ENCODE peak calls at places on chromosomes 11 and 22, in four cellular contexts. F is cardiac muscle cell, D is spleen, Q is GM10248. V is an unnamed sample.

GRCh38 chr11:58805065-58805464 is 39.4 kb downstream of the GLYATL2 start:
- DNase-seq in F (no peak), D (no peak), Q (no peak), V (no peak)

GRCh38 chr11:114183041-114183511 is 113.1 kb upstream of the NNMT start:
- DNase-seq in F (no peak), D (peak; percentile 89), Q (no peak), V (no peak)

GRCh38 chr22:49861642-49862407 is 8.2 kb downstream of the ZBED4 start:
- DNase-seq in F (peak; percentile 29), D (peak; percentile 37), Q (no peak), V (no peak)

GRCh38 chr11:103601230-103601846 is 435.1 kb upstream of the DDI1 start:
- DNase-seq in F (peak; percentile 87), D (no peak), Q (peak; percentile 38), V (no peak)

GRCh38 chr11:5910521-5910920 is 17.5 kb downstream of the OR52E5 start:
- DNase-seq in F (no peak), D (no peak), Q (no peak), V (no peak)

GRCh38 chr11:133833101-133833898 is 12.0 kb downstream of the SPATA19 start:
- DNase-seq in F (no peak), D (peak; percentile 72), Q (no peak), V (no peak)

GRCh38 chr22:18966748-18967147 is 30.7 kb upstream of the PRODH start:
- DNase-seq in F (no peak), D (peak; percentile 70), Q (no peak), V (no peak)

GRCh38 chr11:61657566-61657965 is 22.6 kb upstream of the DAGLA start:
- DNase-seq in F (peak; percentile 15), D (no peak), Q (no peak), V (no peak)

GRCh38 chr11:72519220-72519881 is 85.0 kb upstream of the CLPB start:
- DNase-seq in F (no peak), D (no peak), Q (no peak), V (peak; percentile 15)

GRCh38 chr11:113476553-113476952 is 1.4 kb upstream of the DRD2 start:
- DNase-seq in F (no peak), D (no peak), Q (no peak), V (no peak)

GRCh38 chr22:24521791-24522245 is 26.7 kb downstream of the UPB1 start:
- DNase-seq in F (peak; percentile 69), D (no peak), Q (peak; percentile 73), V (no peak)

GRCh38 chr11:126029805-126030204 is 32.9 kb downstream of the CDON start:
- DNase-seq in F (no peak), D (no peak), Q (no peak), V (no peak)

GRCh38 chr11:19326499-19326898 is 85.8 kb upstream of the E2F8 start:
- DNase-seq in F (peak; percentile 58), D (no peak), Q (no peak), V (no peak)

GRCh38 chr22:27876684-27877083 is 42.4 kb downstream of the PITPNB start:
- DNase-seq in F (peak; percentile 47), D (no peak), Q (no peak), V (no peak)

GRCh38 chr11:46541593-46542371 is 52.0 kb downstream of the AMBRA1 start:
- DNase-seq in F (no peak), D (no peak), Q (no peak), V (no peak)

GRCh38 chr22:16838073-16838472 is 12.9 kb upstream of the XKR3 start:
- DNase-seq in F (no peak), D (no peak), Q (no peak), V (no peak)

GRCh38 chr11:46916669-46917108 is 1.7 kb downstream of the LRP4 start:
- DNase-seq in F (peak; percentile 83), D (no peak), Q (peak; percentile 60), V (no peak)

GRCh38 chr11:71340076-71340606 is 87.8 kb upstream of the SHANK2 start:
- DNase-seq in F (no peak), D (peak; percentile 47), Q (no peak), V (no peak)

GRCh38 chr11:19962795-19963163 is 197.5 kb downstream of the DBX1 start:
- DNase-seq in F (peak; percentile 46), D (no peak), Q (no peak), V (no peak)

GRCh38 chr11:10307022-10307410 is 2.1 kb downstream of the ADM start:
- DNase-seq in F (no peak), D (no peak), Q (no peak), V (no peak)

GRCh38 chr22:40224702-40225101 is 47.0 kb downstream of the TNRC6B start:
- DNase-seq in F (no peak), D (no peak), Q (no peak), V (no peak)

GRCh38 chr22:25146311-25146710 is 53.3 kb upstream of the CRYBB3 start:
- DNase-seq in F (no peak), D (no peak), Q (no peak), V (no peak)

GRCh38 chr11:120929090-120929489 is 94.8 kb upstream of the TBCEL start:
- DNase-seq in F (no peak), D (no peak), Q (no peak), V (no peak)

GRCh38 chr22:50473855-50474671 is 772 bp downstream of the SBF1 start:
- DNase-seq in F (peak; percentile 51), D (peak; percentile 86), Q (no peak), V (no peak)

GRCh38 chr11:70323811-70324210 is 53.3 kb downstream of the PPFIA1 start:
- DNase-seq in F (peak; percentile 32), D (no peak), Q (no peak), V (no peak)

GRCh38 chr22:17733484-17733883 is 40.8 kb downstream of the BID start:
- DNase-seq in F (no peak), D (no peak), Q (no peak), V (no peak)

DNA sequence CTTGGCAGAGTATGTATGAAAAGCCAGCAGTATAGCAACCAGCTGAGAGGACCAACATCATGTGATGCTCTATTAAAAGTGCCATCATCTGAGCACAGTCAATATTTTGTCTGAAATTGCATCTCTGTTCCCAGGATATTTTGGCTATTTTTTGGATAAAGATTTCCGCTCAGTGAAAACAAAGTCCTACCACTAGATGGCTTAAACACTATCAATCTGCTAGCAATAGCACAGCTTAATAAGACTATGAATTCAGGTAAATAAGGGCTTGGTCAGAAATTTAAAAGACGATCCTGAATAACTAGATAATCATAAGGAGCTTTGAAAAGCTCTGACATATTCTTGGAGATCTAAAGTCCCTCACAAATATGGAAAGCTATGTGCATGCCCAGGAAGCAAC is 74.4 kb downstream of the MS4A13 start:
- DNase-seq in F (no peak), D (no peak), Q (no peak), V (no peak)
- TF ChIP-seq CTCF in F (no peak), D (no peak), Q (no peak), V (peak; percentile 23)

DNA sequence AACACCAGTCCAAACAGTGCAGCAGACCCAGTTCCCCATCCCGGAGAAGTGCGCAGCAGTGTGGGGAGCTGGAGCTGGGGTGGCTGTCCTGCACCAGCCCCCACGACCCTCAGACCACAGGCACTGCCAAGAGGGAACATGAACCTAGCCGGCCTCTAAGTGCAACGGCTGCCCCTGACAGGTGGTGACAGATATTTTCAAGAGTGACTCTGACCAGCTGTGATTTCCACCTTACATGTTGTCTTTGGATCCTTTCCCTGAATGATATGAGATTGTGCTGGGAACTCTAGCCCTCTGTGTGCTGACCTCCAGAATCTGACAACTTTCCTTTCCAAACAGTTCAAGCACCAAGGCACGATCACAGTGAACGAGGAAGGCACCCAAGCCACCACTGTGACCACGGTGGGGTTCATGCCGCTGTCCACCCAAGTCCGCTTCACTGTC is 12.6 kb downstream of the SERPIND1 start:
- DNase-seq in F (no peak), D (no peak), Q (no peak), V (no peak)
- TF ChIP-seq CTCF in F (no peak), D (no peak), Q (no peak), V (no peak)

GRCh38 chr22:43159484-43160178 is 8.3 kb downstream of the TSPO start:
- DNase-seq in F (peak; percentile 24), D (peak; percentile 59), Q (no peak), V (no peak)
- TF ChIP-seq CTCF in F (peak; percentile 32), D (peak; percentile 26), Q (no peak), V (peak; percentile 51)

GRCh38 chr11:65891180-65892136 is 985 bp downstream of the CCDC85B start:
- DNase-seq in F (peak; percentile 52), D (peak; percentile 90), Q (no peak), V (peak; percentile 59)
- TF ChIP-seq CTCF in F (peak; percentile 35), D (peak; percentile 16), Q (peak; percentile 73), V (peak; percentile 64)

GRCh38 chr11:84564180-84564866 is 1062.8 kb downstream of the DLG2 start:
- DNase-seq in F (peak; percentile 61), D (no peak), Q (peak; percentile 34), V (no peak)

GRCh38 chr11:84563356-84563755 is 1063.8 kb downstream of the DLG2 start:
- DNase-seq in F (no peak), D (no peak), Q (no peak), V (no peak)

GRCh38 chr11:84566681-84567080 is 1060.5 kb downstream of the DLG2 start:
- DNase-seq in F (no peak), D (no peak), Q (no peak), V (no peak)

GRCh38 chr11:84564867-84565184 is 1062.3 kb downstream of the DLG2 start:
- DNase-seq in F (no peak), D (no peak), Q (no peak), V (no peak)
- TF ChIP-seq CTCF in F (no peak), D (no peak), Q (no peak), V (no peak)

GRCh38 chr11:74842967-74843366 is 94.3 kb downstream of the RNF169 start:
- DNase-seq in F (no peak), D (no peak), Q (no peak), V (no peak)
- TF ChIP-seq CTCF in F (no peak), D (no peak), Q (peak; percentile 26), V (no peak)

GRCh38 chr11:57667715-57668466 is at the start of gene ZDHHC5:
- DNase-seq in F (peak; percentile 100), D (peak; percentile 100), Q (peak; percentile 97), V (peak; percentile 100)
- TF ChIP-seq CTCF in F (peak; percentile 35), D (peak; percentile 30), Q (peak; percentile 41), V (no peak)

GRCh38 chr22:30890689-30891442 is 77.7 kb downstream of the MORC2 start:
- DNase-seq in F (peak; percentile 36), D (peak; percentile 74), Q (peak; percentile 76), V (no peak)
- TF ChIP-seq CTCF in F (peak; percentile 77), D (peak; percentile 52), Q (peak; percentile 76), V (peak; percentile 90)

GRCh38 chr11:129544691-129545090 is 169.0 kb downstream of the BARX2 start:
- DNase-seq in F (no peak), D (no peak), Q (no peak), V (no peak)
- TF ChIP-seq CTCF in F (no peak), D (no peak), Q (no peak), V (no peak)

DNA sequence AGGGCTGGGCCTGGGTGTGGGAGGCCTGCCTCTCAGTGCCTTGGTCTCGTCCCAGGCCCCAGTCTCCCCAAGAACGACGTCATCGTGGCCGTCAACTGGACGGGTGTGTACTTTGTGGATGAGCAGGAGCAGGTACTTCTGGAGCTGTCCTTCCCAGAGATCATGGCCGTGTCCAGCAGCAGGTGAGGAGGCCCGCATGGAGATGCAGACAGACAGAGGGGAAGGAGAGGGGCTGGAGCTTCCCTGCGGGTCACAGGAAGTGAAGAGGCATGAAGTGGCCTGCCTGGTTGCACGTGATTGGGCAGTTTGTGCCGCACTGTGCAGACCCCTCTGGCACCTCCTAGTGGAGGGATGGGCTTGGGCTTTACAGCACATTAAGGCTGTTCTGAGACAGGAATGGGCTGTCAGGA is 70.4 kb downstream of the MYO7A start:
- DNase-seq in F (peak; percentile 10), D (peak; percentile 62), Q (no peak), V (no peak)
- TF ChIP-seq CTCF in F (peak; percentile 40), D (no peak), Q (peak; percentile 20), V (peak; percentile 57)

V was measured in GM06990.